ENCODE peak calls at places on chromosomes 3 and 15, in four cellular contexts. U is breast epithelium; H is stimulated activated naive B cell treated with anti-CD40 and anti-IgM and Interleukin-4, amounts not matched to agents 10 μg/mL and 1 μg/mL and 100 μg/mL, for 72 hours; R is Calu3. A is an unnamed sample.

GRCh38 chr3:58299839-58300516 is 6.1 kb upstream of the RPP14 start:
- DNase-seq in U (no peak), H (no peak), R (peak), A (no peak)

GRCh38 chr15:86849563-86849962 is 769.9 kb downstream of the AGBL1 start:
- DNase-seq in H (no peak), R (no peak), U (no peak), A (peak)

GRCh38 chr15:55241895-55242294 is 45.2 kb upstream of the RSL24D1 start:
- DNase-seq in U (no peak), R (no peak), H (no peak), A (no peak)

GRCh38 chr3:169456900-169457299 is 206.6 kb downstream of the MECOM start:
- DNase-seq in R (no peak), U (no peak), H (no peak), A (peak)

GRCh38 chr15:92968926-92969664 is 69.0 kb downstream of the CHD2 start:
- DNase-seq in R (no peak), H (no peak), U (no peak), A (no peak)

GRCh38 chr3:58404396-58404795 is 29.2 kb downstream of the PDHB start:
- DNase-seq in H (no peak), U (no peak), R (no peak), A (no peak)

GRCh38 chr3:105594219-105594618 is 227.5 kb downstream of the ALCAM start:
- DNase-seq in R (no peak), U (no peak), H (no peak), A (no peak)

GRCh38 chr3:133377396-133377795 is 22.5 kb upstream of the BFSP2 start:
- DNase-seq in H (no peak), U (no peak), R (peak), A (no peak)

GRCh38 chr3:188453431-188454384 is 299.8 kb downstream of the LPP start:
- DNase-seq in H (no peak), U (no peak), R (no peak), A (no peak)

GRCh38 chr3:129404610-129405009 is 23.8 kb downstream of the EFCAB12 start:
- DNase-seq in H (no peak), U (no peak), R (no peak), A (no peak)

GRCh38 chr3:191094057-191094456 is 105.0 kb upstream of the OSTN start:
- DNase-seq in H (no peak), R (no peak), U (no peak), A (no peak)

GRCh38 chr3:142501004-142501926 is 53.4 kb upstream of the XRN1 start:
- DNase-seq in H (no peak), R (no peak), U (no peak), A (no peak)

GRCh38 chr15:87619161-87619960 is 637.2 kb downstream of the NTRK3 start:
- DNase-seq in U (no peak), H (no peak), R (no peak), A (no peak)

GRCh38 chr3:148042663-148043445 is 633.7 kb downstream of the ZIC1 start:
- DNase-seq in U (no peak), R (no peak), H (no peak), A (no peak)

GRCh38 chr15:48806151-48806550 is 4.7 kb downstream of the CEP152 start:
- DNase-seq in R (no peak), H (no peak), U (no peak), A (peak)

GRCh38 chr3:169668081-169668956 is 4.8 kb upstream of the MECOM start:
- DNase-seq in R (peak), U (no peak), H (no peak), A (peak)

GRCh38 chr3:14371573-14372474 is 30.6 kb upstream of the SLC6A6 start:
- DNase-seq in U (peak), H (no peak), R (peak), A (peak)

GRCh38 chr3:144032531-144033234 is 61.1 kb downstream of the DIPK2A start:
- DNase-seq in U (no peak), H (no peak), R (no peak), A (no peak)

GRCh38 chr15:24899367-24899766 is 55.4 kb upstream of the SNRPN start:
- DNase-seq in R (no peak), H (no peak), U (no peak), A (no peak)

GRCh38 chr3:184282941-184283340 is 7.1 kb downstream of the ECE2 start:
- DNase-seq in U (no peak), H (no peak), R (no peak), A (no peak)

A was measured in heart left ventricle.